ENCODE peak calls at places on chromosomes 3 and 15, in six cellular contexts. I, M, P, T, L and V are unnamed samples. For H3K4me1, the result is how much of the 10 kb centered on the place peaks cover.

GRCh38 chr15:57031605-57032004 is 113.2 kb downstream of the TCF12 start:
- DNase-seq in I (no peak), M (peak), P (peak), T (peak), L (peak), V (no peak)

GRCh38 chr3:191070762-191071365 is 128.2 kb upstream of the OSTN start:
- DNase-seq in I (no peak), M (peak), P (no peak), T (peak), L (no peak), V (no peak)

GRCh38 chr15:85381850-85382751 is 1.7 kb downstream of the AKAP13 start:
- DNase-seq in I (no peak), M (no peak), P (no peak), T (peak), L (no peak), V (no peak)

GRCh38 chr3:9330166-9330703 is 32.6 kb upstream of the THUMPD3 start:
- DNase-seq in I (no peak), M (no peak), P (no peak), T (no peak), L (no peak), V (no peak)

GRCh38 chr3:64653101-64653500 is 34.7 kb downstream of the ADAMTS9 start:
- DNase-seq in I (no peak), M (no peak), P (no peak), T (peak), L (no peak), V (no peak)

GRCh38 chr3:111667621-111668239 is 72.6 kb upstream of the ZBED2 start:
- DNase-seq in I (no peak), M (peak), P (peak), T (peak), L (no peak), V (no peak)

GRCh38 chr15:90879730-90880366 is 4.5 kb upstream of the FES start:
- DNase-seq in I (no peak), M (no peak), P (no peak), T (no peak), L (no peak), V (no peak)

GRCh38 chr3:113205481-113205880 is 5.9 kb upstream of the BOC start:
- DNase-seq in I (no peak), M (no peak), P (no peak), T (no peak), L (no peak), V (no peak)

GRCh38 chr15:34304613-34305012 is 33.0 kb downstream of the SLC12A6 start:
- DNase-seq in I (no peak), M (peak), P (peak), T (peak), L (no peak), V (no peak)

GRCh38 chr3:23019596-23020300 is 183.4 kb upstream of the UBE2E2 start:
- DNase-seq in I (no peak), M (no peak), P (peak), T (peak), L (peak), V (no peak)

GRCh38 chr3:157063926-157064325 is 96.0 kb downstream of the CCNL1 start:
- DNase-seq in I (no peak), M (peak), P (peak), T (peak), L (no peak), V (no peak)

GRCh38 chr3:26712211-26713026 is 89.8 kb downstream of the LRRC3B start:
- DNase-seq in I (no peak), M (peak), P (peak), T (peak), L (peak), V (peak)

GRCh38 chr3:127820871-127821853 is 1.2 kb downstream of the MGLL start:
- DNase-seq in I (no peak), M (peak), P (peak), T (peak), L (no peak), V (no peak)

GRCh38 chr3:103218793-103219192 is 784.0 kb downstream of the ZPLD1 start:
- DNase-seq in I (no peak), M (no peak), P (peak), T (peak), L (no peak), V (no peak)

GRCh38 chr3:106086636-106087035 is 217.8 kb upstream of the CBLB start:
- DNase-seq in I (no peak), M (no peak), P (no peak), T (no peak), L (no peak), V (no peak)

GRCh38 chr3:53109822-53110771 is 20.1 kb downstream of the RFT1 start:
- DNase-seq in I (peak), M (peak), P (peak), T (no peak), L (peak), V (peak)

GRCh38 chr3:100637197-100637631 is 27.8 kb downstream of the ADGRG7 start:
- DNase-seq in I (no peak), M (peak), P (no peak), T (peak), L (peak), V (no peak)

GRCh38 chr15:61227269-61228024 is 1.7 kb downstream of the RORA start:
- DNase-seq in I (peak), M (peak), P (peak), T (peak), L (peak), V (no peak)
- H3K4me3 ChIP-seq in I (peak), M (peak), P (peak), T (peak), L (peak), V (peak)

DNA sequence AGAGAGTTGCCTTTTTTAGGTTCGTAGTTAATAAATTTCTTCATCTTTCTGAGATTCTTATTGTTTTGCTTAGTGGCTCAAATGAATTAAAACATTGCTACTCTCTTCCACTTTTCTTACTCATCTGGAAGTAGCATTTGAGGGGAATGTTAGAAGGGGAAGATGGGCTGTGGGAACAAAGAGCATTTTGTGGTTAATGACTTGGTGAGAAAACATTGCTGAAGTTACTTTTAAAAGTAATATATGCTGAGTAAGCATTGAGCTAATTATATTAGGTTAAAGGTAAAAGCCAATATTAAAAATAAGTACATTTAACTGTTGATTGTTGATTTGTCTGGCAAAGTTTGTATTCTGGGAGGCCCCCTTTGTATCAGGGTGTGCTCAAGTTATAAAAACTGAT is 5.7 kb downstream of the MORF4L1 start:
- DNase-seq in I (no peak), M (peak), P (no peak), T (peak), L (no peak), V (no peak)
- H3K4me1 ChIP-seq in I (half or more), M (under half), P (half or more), T (under half), L (under half), V (under half)

GRCh38 chr15:89364341-89364740 is 29.7 kb upstream of the POLG start:
- DNase-seq in I (no peak), M (no peak), P (no peak), T (no peak), L (no peak), V (no peak)
- H3K4me3 ChIP-seq in I (no peak), M (no peak), P (no peak), T (no peak), L (no peak), V (no peak)

GRCh38 chr3:55246016-55246415 is 241.1 kb downstream of the WNT5A start:
- DNase-seq in I (no peak), M (peak), P (peak), T (no peak), L (no peak), V (no peak)
- H3K4me1 ChIP-seq in I (under half), M (under half), P (under half), T (under half), L (under half), V (under half)

GRCh38 chr15:82062479-82062878 is 16.7 kb upstream of the MEX3B start:
- DNase-seq in I (no peak), M (no peak), P (no peak), T (no peak), L (no peak), V (no peak)
- H3K4me3 ChIP-seq in I (no peak), M (no peak), P (no peak), T (no peak), L (no peak), V (no peak)

DNA sequence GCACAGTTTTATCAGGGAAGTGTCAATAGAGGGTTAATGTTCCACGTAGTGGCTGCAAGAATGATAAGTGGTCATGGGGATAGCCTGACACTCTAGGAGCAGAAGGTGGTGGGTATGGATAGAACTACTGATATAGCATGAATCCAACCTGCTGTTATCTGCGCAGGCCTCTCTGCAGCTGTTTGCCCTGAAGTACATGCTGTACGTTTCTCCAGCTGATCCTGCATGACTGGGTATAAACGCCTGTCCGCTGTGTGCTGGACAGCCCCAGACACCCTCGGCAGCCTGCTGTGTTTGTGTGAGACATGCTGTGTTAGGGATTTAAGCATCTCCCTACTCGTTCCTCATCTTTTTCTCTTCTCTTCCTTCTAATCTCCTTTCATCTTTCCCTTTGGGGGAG is 87.1 kb downstream of the LPP start:
- DNase-seq in I (no peak), M (peak), P (no peak), T (peak), L (no peak), V (no peak)
- H3K4me1 ChIP-seq in I (under half), M (under half), P (under half), T (under half), L (under half), V (under half)

GRCh38 chr3:71751602-71752001 is 2.1 kb upstream of the GPR27 start:
- DNase-seq in I (no peak), M (no peak), P (no peak), T (no peak), L (no peak), V (no peak)

GRCh38 chr3:71754610-71755253 is 1.1 kb downstream of the GPR27 start:
- DNase-seq in I (no peak), M (no peak), P (no peak), T (no peak), L (peak), V (no peak)

GRCh38 chr3:71752911-71753715 is 542 bp upstream of the GPR27 start:
- DNase-seq in I (no peak), M (no peak), P (no peak), T (no peak), L (peak), V (no peak)

GRCh38 chr3:71759401-71759800 is 5.7 kb downstream of the GPR27 start:
- DNase-seq in I (no peak), M (no peak), P (no peak), T (no peak), L (no peak), V (no peak)

DNA sequence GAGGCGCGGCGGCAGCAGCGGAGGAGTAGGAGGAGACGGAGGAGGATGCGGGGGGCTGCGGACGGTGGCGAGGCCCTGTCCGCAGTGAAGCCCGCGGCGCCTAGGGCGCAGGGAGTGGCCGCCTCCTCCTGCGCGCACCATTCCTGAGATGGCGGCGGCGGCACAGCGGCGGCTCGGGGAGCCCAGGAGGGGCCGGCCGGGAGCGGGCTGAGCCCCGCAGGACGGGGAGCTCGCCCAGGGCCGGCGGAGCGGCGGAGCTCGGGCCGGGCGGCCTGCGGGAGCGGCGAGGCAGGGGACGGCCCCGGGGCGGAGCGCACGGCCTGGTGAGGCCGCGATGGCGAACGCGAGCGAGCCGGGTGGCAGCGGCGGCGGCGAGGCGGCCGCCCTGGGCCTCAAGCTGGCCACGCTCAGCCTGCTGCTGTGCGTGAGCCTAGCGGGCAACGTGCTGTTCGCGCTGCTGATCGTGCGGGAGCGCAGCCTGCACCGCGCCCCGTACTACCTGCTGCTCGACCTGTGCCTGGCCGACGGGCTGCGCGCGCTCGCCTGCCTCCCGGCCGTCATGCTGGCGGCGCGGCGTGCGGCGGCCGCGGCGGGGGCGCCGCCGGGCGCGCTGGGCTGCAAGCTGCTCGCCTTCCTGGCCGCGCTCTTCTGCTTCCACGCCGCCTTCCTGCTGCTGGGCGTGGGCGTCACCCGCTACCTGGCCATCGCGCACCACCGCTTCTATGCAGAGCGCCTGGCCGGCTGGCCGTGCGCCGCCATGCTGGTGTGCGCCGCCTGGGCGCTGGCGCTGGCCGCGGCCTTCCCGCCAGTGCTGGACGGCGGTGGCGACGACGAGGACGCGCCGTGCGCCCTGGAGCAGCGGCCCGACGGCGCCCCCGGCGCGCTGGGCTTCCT is at the start of gene GPR27:
- DNase-seq in I (no peak), M (peak), P (peak), T (peak), L (peak), V (no peak)
- H3K4me3 ChIP-seq in I (peak), M (peak), P (peak), T (no peak), L (peak), V (peak)

DNA sequence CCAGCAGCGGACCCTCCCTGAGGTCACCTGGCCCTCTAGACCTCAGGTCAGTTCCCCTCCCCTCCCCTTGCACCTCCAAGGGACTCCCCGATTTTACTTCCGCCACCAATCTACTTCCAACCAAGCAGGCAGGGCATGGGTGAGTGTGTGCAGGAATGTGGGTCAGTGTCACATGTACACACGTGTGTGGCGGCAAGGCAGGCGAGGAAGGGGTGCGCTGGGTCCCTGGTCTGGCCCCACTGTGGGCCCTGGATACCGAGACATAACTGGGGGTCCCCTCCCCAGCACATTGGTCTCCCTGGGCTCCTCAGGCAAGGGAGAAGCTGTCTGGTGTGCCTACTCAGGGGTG is 14.3 kb downstream of the CSPG4 start:
- DNase-seq in I (no peak), M (no peak), P (no peak), T (no peak), L (no peak), V (no peak)
- H3K4me1 ChIP-seq in I (half or more), M (under half), P (under half), T (half or more), L (under half), V (under half)